ENCODE peak calls at places on chromosomes 6 and 20, in seven cellular contexts. One of them, this sample, is unnamed.

GRCh38 chr6:137218917-137219663 is at the start of gene IFNGR1:
- DNase-seq in A549: peak
- DNase-seq in stomach: peak
- DNase-seq in tibial nerve: peak
- DNase-seq in ovary: peak
- DNase-seq in transverse colon: peak
- DNase-seq in H1: peak
- DNase-seq in this sample: peak

GRCh38 chr6:75429304-75429703 is 64.3 kb downstream of the FILIP1 start:
- DNase-seq in A549: no peak
- DNase-seq in stomach: no peak
- DNase-seq in tibial nerve: no peak
- DNase-seq in ovary: no peak
- DNase-seq in transverse colon: no peak
- DNase-seq in H1: no peak
- DNase-seq in this sample: no peak

GRCh38 chr6:39312912-39313525 is 1.2 kb downstream of the KCNK17 start:
- DNase-seq in A549: no peak
- DNase-seq in stomach: no peak
- DNase-seq in tibial nerve: no peak
- DNase-seq in ovary: no peak
- DNase-seq in transverse colon: no peak
- DNase-seq in H1: peak
- DNase-seq in this sample: no peak

GRCh38 chr6:107106165-107106564 is 9.2 kb downstream of the BEND3 start:
- DNase-seq in A549: no peak
- DNase-seq in stomach: no peak
- DNase-seq in tibial nerve: no peak
- DNase-seq in ovary: no peak
- DNase-seq in transverse colon: no peak
- DNase-seq in H1: no peak
- DNase-seq in this sample: peak

GRCh38 chr6:11248974-11249761 is 16.7 kb upstream of the NEDD9 start:
- DNase-seq in A549: no peak
- DNase-seq in stomach: no peak
- DNase-seq in tibial nerve: no peak
- DNase-seq in ovary: no peak
- DNase-seq in transverse colon: no peak
- DNase-seq in H1: no peak
- DNase-seq in this sample: no peak

GRCh38 chr6:35258858-35259193 is 709 bp upstream of the ZNF76 start:
- DNase-seq in A549: no peak
- DNase-seq in stomach: peak
- DNase-seq in tibial nerve: peak
- DNase-seq in ovary: no peak
- DNase-seq in transverse colon: no peak
- DNase-seq in H1: no peak
- DNase-seq in this sample: peak

GRCh38 chr6:141598487-141598886 is 534.2 kb upstream of the GJE1 start:
- DNase-seq in A549: no peak
- DNase-seq in stomach: no peak
- DNase-seq in tibial nerve: no peak
- DNase-seq in ovary: no peak
- DNase-seq in transverse colon: no peak
- DNase-seq in H1: no peak
- DNase-seq in this sample: no peak

GRCh38 chr6:169905041-169905807 is 153.8 kb downstream of the ERMARD start:
- DNase-seq in A549: peak
- DNase-seq in stomach: peak
- DNase-seq in tibial nerve: peak
- DNase-seq in ovary: peak
- DNase-seq in transverse colon: no peak
- DNase-seq in H1: no peak
- DNase-seq in this sample: no peak

GRCh38 chr20:60117040-60117439 is 158.8 kb downstream of the CDH26 start:
- DNase-seq in A549: no peak
- DNase-seq in stomach: peak
- DNase-seq in tibial nerve: no peak
- DNase-seq in ovary: no peak
- DNase-seq in transverse colon: no peak
- DNase-seq in H1: no peak
- DNase-seq in this sample: no peak

GRCh38 chr20:33914871-33915270 is 78.8 kb upstream of the RALY start:
- DNase-seq in A549: peak
- DNase-seq in stomach: no peak
- DNase-seq in tibial nerve: no peak
- DNase-seq in ovary: no peak
- DNase-seq in transverse colon: no peak
- DNase-seq in H1: no peak
- DNase-seq in this sample: no peak

GRCh38 chr6:131976545-131977061 is 25.4 kb upstream of the CCN2 start:
- DNase-seq in A549: no peak
- DNase-seq in stomach: no peak
- DNase-seq in tibial nerve: no peak
- DNase-seq in ovary: no peak
- DNase-seq in transverse colon: no peak
- DNase-seq in H1: no peak
- DNase-seq in this sample: no peak

GRCh38 chr6:116034327-116034726 is 26.4 kb downstream of the FRK start:
- DNase-seq in A549: peak
- DNase-seq in stomach: no peak
- DNase-seq in tibial nerve: no peak
- DNase-seq in ovary: no peak
- DNase-seq in transverse colon: no peak
- DNase-seq in H1: no peak
- DNase-seq in this sample: no peak

GRCh38 chr6:21846541-21847451 is 253.2 kb downstream of the SOX4 start:
- DNase-seq in A549: no peak
- DNase-seq in stomach: no peak
- DNase-seq in tibial nerve: no peak
- DNase-seq in ovary: no peak
- DNase-seq in transverse colon: no peak
- DNase-seq in H1: no peak
- DNase-seq in this sample: no peak

GRCh38 chr6:122736166-122736565 is 43.4 kb upstream of the FABP7 start:
- DNase-seq in A549: no peak
- DNase-seq in stomach: no peak
- DNase-seq in tibial nerve: no peak
- DNase-seq in ovary: no peak
- DNase-seq in transverse colon: no peak
- DNase-seq in H1: no peak
- DNase-seq in this sample: no peak

GRCh38 chr6:169292340-169293124 is 38.9 kb upstream of the THBS2 start:
- DNase-seq in A549: peak
- DNase-seq in stomach: no peak
- DNase-seq in tibial nerve: peak
- DNase-seq in ovary: peak
- DNase-seq in transverse colon: no peak
- DNase-seq in H1: no peak
- DNase-seq in this sample: peak

GRCh38 chr20:31833931-31834521 is 11.4 kb downstream of the FOXS1 start:
- DNase-seq in A549: no peak
- DNase-seq in stomach: no peak
- DNase-seq in tibial nerve: no peak
- DNase-seq in ovary: no peak
- DNase-seq in transverse colon: no peak
- DNase-seq in H1: no peak
- DNase-seq in this sample: no peak

GRCh38 chr6:148146717-148147116 is 195.9 kb upstream of the SASH1 start:
- DNase-seq in A549: no peak
- DNase-seq in stomach: no peak
- DNase-seq in tibial nerve: no peak
- DNase-seq in ovary: no peak
- DNase-seq in transverse colon: no peak
- DNase-seq in H1: no peak
- DNase-seq in this sample: no peak

GRCh38 chr20:39206899-39207564 is 244.9 kb downstream of the DHX35 start:
- DNase-seq in A549: no peak
- DNase-seq in stomach: peak
- DNase-seq in tibial nerve: no peak
- DNase-seq in ovary: no peak
- DNase-seq in transverse colon: no peak
- DNase-seq in H1: no peak
- DNase-seq in this sample: no peak

GRCh38 chr6:105211831-105212230 is 32.0 kb upstream of the POPDC3 start:
- DNase-seq in A549: no peak
- DNase-seq in stomach: no peak
- DNase-seq in tibial nerve: no peak
- DNase-seq in ovary: no peak
- DNase-seq in transverse colon: no peak
- DNase-seq in H1: no peak
- DNase-seq in this sample: no peak

DNA sequence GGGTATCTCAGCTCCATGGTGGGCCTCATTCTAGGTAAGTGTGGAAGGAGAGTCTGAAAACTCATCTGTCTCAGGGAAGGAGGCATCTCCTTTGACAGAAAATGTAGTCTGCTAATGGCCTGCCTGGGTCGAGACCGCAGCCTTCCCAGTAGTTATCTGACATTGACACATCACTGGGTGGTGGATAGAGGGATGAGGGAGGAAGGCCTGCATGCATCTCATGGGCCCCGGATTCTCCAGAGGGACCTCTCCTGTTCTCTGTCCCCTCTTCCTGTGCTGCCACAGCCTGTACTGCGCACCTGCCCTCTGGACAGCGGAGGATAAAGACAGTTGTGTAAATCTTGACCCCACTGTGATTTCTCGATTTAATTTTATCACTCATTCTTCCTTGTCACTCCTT is 4.7 kb downstream of the PCMTD2 start:
- DNase-seq in A549: no peak
- DNase-seq in stomach: no peak
- DNase-seq in tibial nerve: no peak
- DNase-seq in ovary: no peak
- DNase-seq in transverse colon: no peak
- DNase-seq in H1: peak
- DNase-seq in this sample: no peak
- TF ChIP-seq EP300 in A549: no peak
- TF ChIP-seq EP300 in stomach: no peak
- TF ChIP-seq EP300 in tibial nerve: no peak
- TF ChIP-seq EP300 in ovary: no peak
- TF ChIP-seq EP300 in transverse colon: no peak
- TF ChIP-seq EP300 in H1: no peak
- TF ChIP-seq EP300 in this sample: no peak

GRCh38 chr6:135291288-135292116 is 110.4 kb downstream of the MYB start:
- DNase-seq in A549: peak
- DNase-seq in stomach: no peak
- DNase-seq in tibial nerve: no peak
- DNase-seq in ovary: no peak
- DNase-seq in transverse colon: no peak
- DNase-seq in H1: no peak
- DNase-seq in this sample: no peak
- TF ChIP-seq EP300 in A549: no peak
- TF ChIP-seq EP300 in stomach: no peak
- TF ChIP-seq EP300 in tibial nerve: no peak
- TF ChIP-seq EP300 in ovary: no peak
- TF ChIP-seq EP300 in transverse colon: no peak
- TF ChIP-seq EP300 in H1: no peak
- TF ChIP-seq EP300 in this sample: no peak

DNA sequence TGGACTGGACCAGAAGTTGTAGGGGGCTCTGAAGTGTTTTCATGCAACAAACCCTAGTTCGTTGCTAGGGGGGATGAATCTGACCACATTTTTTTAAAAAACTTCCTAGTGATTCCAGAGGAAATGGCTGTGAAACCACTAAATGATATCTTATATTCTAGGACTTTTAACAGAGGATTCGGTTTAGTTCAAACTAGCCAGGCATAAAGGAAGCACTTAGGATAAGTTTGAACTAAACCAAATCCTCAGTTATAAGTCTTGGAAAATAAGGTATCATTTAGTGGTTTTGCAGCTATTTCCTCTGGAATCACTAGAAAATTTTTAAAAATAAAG is 328.0 kb upstream of the QKI start:
- DNase-seq in A549: no peak
- DNase-seq in stomach: no peak
- DNase-seq in tibial nerve: no peak
- DNase-seq in ovary: no peak
- DNase-seq in transverse colon: no peak
- DNase-seq in H1: no peak
- DNase-seq in this sample: no peak
- TF ChIP-seq EP300 in A549: no peak
- TF ChIP-seq EP300 in stomach: no peak
- TF ChIP-seq EP300 in tibial nerve: no peak
- TF ChIP-seq EP300 in ovary: no peak
- TF ChIP-seq EP300 in transverse colon: no peak
- TF ChIP-seq EP300 in H1: no peak
- TF ChIP-seq EP300 in this sample: no peak

DNA sequence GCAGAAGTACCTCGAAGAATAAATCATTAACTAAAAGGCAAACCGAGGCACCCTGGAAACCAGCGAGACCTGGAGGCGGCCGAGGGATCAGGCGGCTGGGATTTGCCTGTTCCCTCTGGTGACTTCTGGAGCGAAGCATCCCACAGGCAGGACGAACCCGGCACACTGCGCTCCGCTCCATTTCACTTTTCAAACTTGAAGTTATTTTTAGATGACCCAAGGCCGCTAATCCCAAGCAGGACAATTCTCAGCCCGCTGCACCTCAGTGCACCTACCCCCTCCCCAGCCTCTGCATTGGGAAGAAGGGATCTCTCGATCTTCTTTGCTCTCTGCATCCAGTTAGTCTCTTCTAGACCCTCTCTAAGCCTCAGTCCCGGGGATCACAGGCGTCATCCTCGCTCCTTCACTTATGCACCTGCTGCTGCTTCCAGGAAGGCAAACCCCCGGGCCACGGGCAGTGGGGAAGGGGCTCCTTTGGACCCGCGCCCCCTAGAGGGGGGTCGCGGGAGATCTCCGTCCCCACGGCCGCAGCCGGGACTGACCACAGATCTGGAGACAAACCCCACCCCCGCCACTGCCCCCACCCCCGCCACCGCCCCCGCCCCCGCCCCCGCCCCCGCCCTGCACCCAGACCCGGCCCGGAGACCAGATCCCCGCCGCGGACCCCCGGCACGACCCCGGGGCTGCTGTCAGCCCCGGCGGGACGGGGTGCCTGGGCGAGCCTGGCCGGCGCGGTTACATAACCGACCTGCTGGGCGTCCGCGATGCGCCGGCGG is 636 bp downstream of the RCAN2 start:
- DNase-seq in A549: no peak
- DNase-seq in stomach: peak
- DNase-seq in tibial nerve: no peak
- DNase-seq in ovary: peak
- DNase-seq in transverse colon: peak
- DNase-seq in H1: peak
- DNase-seq in this sample: peak
- TF ChIP-seq EP300 in A549: no peak
- TF ChIP-seq EP300 in stomach: no peak
- TF ChIP-seq EP300 in tibial nerve: no peak
- TF ChIP-seq EP300 in ovary: no peak
- TF ChIP-seq EP300 in transverse colon: no peak
- TF ChIP-seq EP300 in H1: no peak
- TF ChIP-seq EP300 in this sample: no peak

DNA sequence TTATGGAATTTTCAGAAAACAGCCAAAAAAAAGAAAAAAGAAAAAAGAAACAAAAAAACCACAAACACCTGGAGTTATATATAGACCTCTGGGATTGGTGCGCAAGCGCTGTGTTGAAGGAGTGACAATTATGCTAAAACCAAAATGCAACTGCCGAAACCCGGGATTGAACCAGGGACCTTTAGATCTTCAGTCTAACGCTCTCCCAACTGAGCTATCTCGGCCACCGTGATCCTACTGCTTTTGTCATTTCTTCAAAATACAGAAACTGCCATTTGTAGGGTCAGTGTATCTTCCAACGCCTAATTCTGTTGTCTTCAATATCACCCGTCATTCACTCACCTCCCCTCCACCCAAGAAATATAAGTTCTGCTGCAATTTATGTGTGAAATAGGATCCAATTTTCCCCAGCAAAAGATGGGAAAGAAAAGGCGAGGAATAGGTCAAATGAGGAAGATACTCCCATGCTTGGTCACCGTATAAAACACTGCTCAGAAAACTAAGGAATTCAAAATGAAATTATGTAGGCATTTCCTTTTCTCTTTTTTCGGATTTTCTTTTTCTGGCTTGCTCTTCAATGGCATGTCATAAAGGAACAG is 116.0 kb downstream of the TRIM27 start:
- DNase-seq in A549: peak
- DNase-seq in stomach: no peak
- DNase-seq in tibial nerve: no peak
- DNase-seq in ovary: no peak
- DNase-seq in transverse colon: no peak
- DNase-seq in H1: peak
- DNase-seq in this sample: no peak
- TF ChIP-seq EP300 in A549: no peak
- TF ChIP-seq EP300 in stomach: no peak
- TF ChIP-seq EP300 in tibial nerve: no peak
- TF ChIP-seq EP300 in ovary: no peak
- TF ChIP-seq EP300 in transverse colon: no peak
- TF ChIP-seq EP300 in H1: no peak
- TF ChIP-seq EP300 in this sample: no peak